ENCODE peak calls at places on chromosomes 16 and 17, in six cellular contexts. M is dorsolateral prefrontal cortex, P is bronchial epithelial cell, O is brain microvascular endothelial cell, U is lower leg skin, D is left lung. G is an unnamed sample.

GRCh38 chr17:79874329-79874981 is 35.2 kb upstream of the CBX4 start:
- DNase-seq in M (no peak), P (peak), U (no peak), O (peak), D (no peak), G (no peak)

GRCh38 chr16:84989791-84990620 is 21.3 kb downstream of the ZDHHC7 start:
- DNase-seq in D (no peak), M (no peak), O (no peak), P (no peak), U (no peak), G (no peak)

GRCh38 chr16:9761870-9762269 is 420.4 kb downstream of the GRIN2A start:
- DNase-seq in P (no peak), D (no peak), O (no peak), M (peak), U (no peak), G (no peak)

GRCh38 chr17:69535022-69535570 is 120.6 kb downstream of the MAP2K6 start:
- DNase-seq in P (no peak), O (no peak), D (no peak), M (no peak), U (no peak), G (no peak)

GRCh38 chr16:59634951-59635350 is 900.8 kb upstream of the GOT2 start:
- DNase-seq in O (peak), M (no peak), D (no peak), U (no peak), P (no peak), G (no peak)

GRCh38 chr17:3415610-3416009 is 4.4 kb downstream of the OR3A3 start:
- DNase-seq in M (no peak), O (no peak), P (no peak), U (no peak), D (no peak), G (no peak)

GRCh38 chr17:42310281-42311156 is 22.2 kb downstream of the STAT5A start:
- DNase-seq in M (no peak), O (no peak), P (no peak), D (no peak), U (no peak), G (no peak)

GRCh38 chr16:56983211-56983751 is 6.1 kb upstream of the NLRC5 start:
- DNase-seq in P (no peak), O (no peak), D (no peak), M (no peak), U (no peak), G (no peak)

GRCh38 chr16:31351937-31352315 is 3.0 kb upstream of the ITGAX start:
- DNase-seq in O (no peak), P (no peak), D (peak), M (no peak), U (no peak), G (no peak)

GRCh38 chr17:47983492-47984223 is 12.7 kb downstream of the CDK5RAP3 start:
- DNase-seq in U (no peak), P (no peak), M (peak), O (no peak), D (no peak), G (no peak)

GRCh38 chr17:17385502-17385901 is 82.3 kb downstream of the NT5M start:
- DNase-seq in O (no peak), M (peak), P (no peak), D (no peak), U (no peak), G (no peak)

GRCh38 chr17:62052765-62053338 is 12.2 kb downstream of the MED13 start:
- DNase-seq in D (no peak), O (no peak), U (no peak), P (no peak), M (no peak), G (no peak)

GRCh38 chr17:38798614-38799500 is 499 bp downstream of the PIP4K2B start:
- DNase-seq in P (no peak), O (peak), U (peak), M (peak), D (peak), G (no peak)

GRCh38 chr16:55944377-55944802 is 69.2 kb upstream of the CES5A start:
- DNase-seq in D (no peak), U (peak), P (peak), O (peak), M (peak), G (no peak)

GRCh38 chr16:88570691-88571092 is 489 bp downstream of the ZC3H18 start:
- DNase-seq in D (no peak), O (no peak), M (peak), P (peak), U (no peak), G (no peak)

GRCh38 chr16:49698931-49699715 is 156.8 kb downstream of the ZNF423 start:
- DNase-seq in M (no peak), P (no peak), D (no peak), U (no peak), O (peak), G (no peak)

GRCh38 chr16:84947022-84947421 is 64.3 kb downstream of the ZDHHC7 start:
- DNase-seq in O (no peak), M (no peak), D (peak), P (no peak), U (peak), G (no peak)

GRCh38 chr17:40373324-40373723 is 8.8 kb upstream of the GJD3 start:
- DNase-seq in M (no peak), O (peak), P (peak), D (no peak), U (no peak), G (no peak)

GRCh38 chr16:2842340-2843000 is 12.4 kb downstream of the ZG16B start:
- DNase-seq in P (no peak), U (no peak), D (peak), M (peak), O (no peak), G (no peak)

GRCh38 chr16:10514369-10515055 is 65.9 kb downstream of the EMP2 start:
- DNase-seq in D (no peak), O (peak), U (peak), P (peak), M (peak), G (no peak)

GRCh38 chr16:1108299-1109252 is 12.5 kb upstream of the C1QTNF8 start:
- DNase-seq in U (no peak), P (no peak), D (no peak), O (no peak), M (peak), G (no peak)

GRCh38 chr17:17467720-17468119 is 9.1 kb upstream of the MED9 start:
- DNase-seq in O (no peak), M (no peak), D (no peak), U (no peak), P (no peak), G (no peak)

GRCh38 chr16:26530584-26531289 is 536.0 kb upstream of the C16orf82 start:
- DNase-seq in D (no peak), O (no peak), M (peak), P (no peak), U (no peak), G (no peak)

DNA sequence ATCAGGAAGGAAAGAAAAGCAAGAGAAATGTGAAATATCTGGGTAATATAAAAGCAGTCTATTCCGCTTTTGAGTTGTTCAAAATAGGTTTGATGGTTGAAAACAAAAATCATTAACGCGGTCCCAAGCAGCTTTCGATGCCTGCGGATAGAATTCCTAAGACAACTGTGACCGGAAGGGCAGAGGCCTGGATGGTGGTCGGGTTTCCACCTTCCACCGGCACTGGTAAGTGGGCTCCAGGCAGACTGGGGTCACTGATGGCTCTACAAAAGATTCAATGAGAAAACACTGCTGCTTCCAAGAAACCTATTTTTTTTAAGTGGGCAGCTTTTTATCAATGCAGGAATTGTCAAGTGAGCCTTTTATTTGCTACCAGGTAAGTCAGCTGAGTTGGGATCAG is 49.8 kb downstream of the ZCCHC14 start:
- DNase-seq in D (no peak), O (no peak), P (no peak), M (no peak), U (no peak), G (no peak)
- H3K4me3 ChIP-seq in D (no peak), O (no peak), P (no peak), M (no peak), U (no peak), G (no peak)

GRCh38 chr17:33330877-33331276 is 37.8 kb upstream of the ASIC2 start:
- DNase-seq in U (no peak), M (no peak), P (no peak), O (no peak), D (no peak), G (no peak)
- TF ChIP-seq CTCF in U (no peak), M (no peak), P (no peak), O (no peak), D (no peak), G (no peak)

GRCh38 chr16:67394271-67395104 is 1.2 kb upstream of the TPPP3 start:
- DNase-seq in D (peak), U (no peak), M (no peak), P (no peak), O (no peak), G (no peak)
- H3K4me3 ChIP-seq in D (peak), U (no peak), M (peak), P (no peak), O (no peak), G (no peak)

GRCh38 chr17:77854759-77855745 is 103.5 kb upstream of the TNRC6C start:
- DNase-seq in P (no peak), O (no peak), U (no peak), D (peak), M (no peak), G (no peak)
- TF ChIP-seq CTCF in P (no peak), O (no peak), U (no peak), D (no peak), M (no peak), G (no peak)

GRCh38 chr17:43543771-43544575 is 2.2 kb downstream of the ETV4 start:
- DNase-seq in D (no peak), U (no peak), P (no peak), O (no peak), M (no peak), G (no peak)
- H3K4me3 ChIP-seq in D (no peak), U (no peak), P (no peak), O (peak), M (peak), G (no peak)

DNA sequence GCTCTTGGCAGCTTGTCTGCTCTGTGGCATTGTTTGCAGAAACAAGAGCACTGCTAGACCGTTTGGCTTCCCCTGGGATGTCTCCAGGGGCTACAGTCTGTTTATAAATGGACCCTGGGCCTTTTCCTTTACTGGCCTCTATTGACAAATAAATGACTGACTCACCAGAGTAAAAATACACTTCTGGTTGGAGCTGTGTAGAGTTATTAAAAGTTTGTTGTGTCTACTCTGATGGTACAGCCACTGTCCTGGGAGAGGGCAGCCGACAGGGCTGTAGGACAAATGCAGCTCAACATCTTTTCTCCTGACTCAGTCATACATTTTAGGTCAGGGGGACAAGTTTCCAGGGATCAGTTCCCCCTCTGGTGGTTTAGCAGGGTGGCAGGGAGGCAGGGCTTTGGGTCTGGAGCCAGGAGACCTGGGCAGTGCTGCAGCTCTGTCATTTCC is 30.0 kb downstream of the FOXL1 start:
- DNase-seq in P (no peak), D (no peak), M (no peak), O (no peak), U (no peak), G (no peak)
- TF ChIP-seq CTCF in P (no peak), D (no peak), M (no peak), O (peak), U (no peak), G (peak)

DNA sequence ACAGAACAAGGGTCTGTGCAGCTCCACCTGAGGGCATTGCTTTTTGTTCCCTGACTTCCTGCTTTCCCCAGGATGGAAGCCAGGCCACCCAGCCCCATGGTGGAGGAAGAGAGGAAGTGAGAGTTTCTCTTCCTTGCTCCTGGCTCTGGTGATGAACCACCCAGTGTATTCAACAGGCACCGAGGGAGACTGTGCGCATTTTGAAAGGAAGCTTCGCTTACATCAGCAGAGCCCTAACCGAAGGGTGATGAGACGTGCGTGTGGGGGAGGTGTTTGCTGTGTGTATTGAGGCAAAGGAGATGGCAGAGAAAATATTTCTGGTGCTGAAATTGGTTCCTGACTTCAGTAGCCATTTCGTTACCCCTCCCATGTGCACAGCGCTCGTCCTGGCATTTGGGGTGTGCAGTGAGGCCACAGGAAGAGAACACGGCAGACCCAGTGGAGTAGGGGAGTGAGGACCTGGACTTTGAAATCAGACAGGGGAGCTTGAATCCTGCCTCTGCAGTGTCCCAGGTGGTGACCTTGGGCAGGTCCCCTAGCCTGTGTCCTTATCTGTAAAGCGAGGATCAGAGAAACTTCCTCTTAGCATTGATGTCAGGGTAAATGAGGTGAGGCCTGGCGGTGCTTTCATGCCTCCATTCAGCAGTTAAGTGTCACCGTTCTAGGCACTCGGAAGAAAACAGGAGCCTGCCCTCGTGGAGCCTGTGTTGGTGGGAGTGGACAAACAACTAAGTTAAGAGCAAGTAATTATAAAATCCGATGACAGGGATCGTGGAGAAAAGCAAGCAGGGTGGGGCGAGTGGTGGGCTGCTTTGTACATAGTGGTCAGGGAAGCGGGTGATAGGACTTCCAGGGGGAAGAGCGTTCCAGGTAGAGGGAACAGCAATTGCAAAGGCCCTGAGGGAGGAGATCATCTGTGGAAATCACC is 7.4 kb downstream of the CMIP start:
- DNase-seq in M (peak), D (no peak), U (peak), O (no peak), P (no peak), G (no peak)
- H3K4me3 ChIP-seq in M (no peak), D (no peak), U (no peak), O (no peak), P (no peak), G (no peak)

GRCh38 chr17:34242553-34242952 is 12.5 kb upstream of the CCL2 start:
- DNase-seq in D (no peak), M (no peak), P (no peak), U (no peak), O (no peak), G (no peak)
- TF ChIP-seq CTCF in D (no peak), M (no peak), P (no peak), U (no peak), O (no peak), G (no peak)

GRCh38 chr17:13429201-13429600 is 172.5 kb downstream of the HS3ST3A1 start:
- DNase-seq in D (no peak), P (no peak), M (no peak), U (no peak), O (peak), G (peak)
- H3K4me3 ChIP-seq in D (no peak), P (no peak), M (no peak), U (no peak), O (no peak), G (no peak)

GRCh38 chr17:9402590-9403199 is 172.9 kb downstream of the STX8 start:
- DNase-seq in P (peak), D (no peak), U (no peak), M (no peak), O (peak), G (no peak)
- TF ChIP-seq CTCF in P (peak), D (peak), U (no peak), M (peak), O (peak), G (peak)